ENCODE peak calls at places on chromosomes 4 and X, in eight cellular contexts. D, T, G, X, O, J, L and K are unnamed samples.

GRCh38 chr4:102687982-102688433 is 72.8 kb downstream of the MANBA start:
- DNase-seq in J (no peak), D (no peak), L (no peak), G (peak; percentile 7), X (peak; percentile 15), T (no peak), O (no peak), K (no peak)

GRCh38 chr4:129342820-129343219 is 246.9 kb downstream of the C4orf33 start:
- DNase-seq in X (peak; percentile 67), G (peak; percentile 23), O (no peak), L (no peak), D (peak; percentile 28), J (peak; percentile 78), T (peak; percentile 81), K (peak; percentile 72)

GRCh38 chrX:56783450-56783831 is 54.4 kb downstream of the NBDY start:
- DNase-seq in X (peak; percentile 65), J (no peak), L (peak; percentile 80), D (no peak), T (no peak), O (no peak), G (no peak), K (no peak)

GRCh38 chr4:8135666-8136065 is 22.9 kb downstream of the ABLIM2 start:
- DNase-seq in J (no peak), X (no peak), L (no peak), D (no peak), G (no peak), O (no peak), T (no peak), K (no peak)

GRCh38 chr4:134955059-134955458 is 753.5 kb upstream of the PABPC4L start:
- DNase-seq in L (no peak), T (no peak), X (no peak), J (no peak), D (no peak), O (no peak), G (no peak), K (no peak)

GRCh38 chr4:187618701-187619278 is 376.8 kb upstream of the ZFP42 start:
- DNase-seq in D (peak; percentile 33), T (peak; percentile 36), L (no peak), G (no peak), X (peak; percentile 86), J (peak; percentile 20), O (no peak), K (no peak)

GRCh38 chr4:24477919-24478318 is 106.4 kb downstream of the DHX15 start:
- DNase-seq in X (peak; percentile 89), G (no peak), D (no peak), L (no peak), O (peak; percentile 29), T (peak; percentile 56), J (no peak), K (peak; percentile 66)

GRCh38 chr4:38322709-38323108 is 341.3 kb upstream of the KLF3 start:
- DNase-seq in D (no peak), X (peak; percentile 87), J (peak; percentile 55), T (peak; percentile 80), O (peak; percentile 44), G (peak; percentile 36), L (no peak), K (peak; percentile 75)

GRCh38 chr4:125464146-125464545 is 149.4 kb downstream of the FAT4 start:
- DNase-seq in J (peak; percentile 27), D (no peak), L (no peak), O (no peak), T (peak; percentile 79), G (no peak), X (no peak), K (no peak)

GRCh38 chrX:110173192-110174175 is 144.4 kb downstream of the AMMECR1 start:
- DNase-seq in J (no peak), G (peak; percentile 62), L (no peak), T (no peak), X (peak; percentile 23), D (no peak), O (no peak), K (no peak)

GRCh38 chrX:130974323-130974722 is 71.3 kb upstream of the ENOX2 start:
- DNase-seq in D (peak; percentile 3), O (no peak), T (peak; percentile 13), G (no peak), L (no peak), X (peak; percentile 2), J (no peak), K (peak; percentile 45)

GRCh38 chr4:108425988-108426387 is 194.4 kb upstream of the RPL34 start:
- DNase-seq in O (no peak), D (peak; percentile 49), X (peak; percentile 94), G (no peak), T (peak; percentile 57), L (no peak), J (peak; percentile 40), K (peak; percentile 54)

GRCh38 chrX:45628041-45628440 is 427.4 kb upstream of the DIPK2B start:
- DNase-seq in X (peak; percentile 48), G (no peak), J (no peak), L (no peak), T (peak; percentile 36), D (no peak), O (no peak), K (no peak)

GRCh38 chr4:125317526-125317880 is 2.7 kb downstream of the FAT4 start:
- DNase-seq in D (no peak), X (peak; percentile 54), J (no peak), T (peak; percentile 56), G (peak; percentile 65), L (peak; percentile 60), O (peak; percentile 36), K (no peak)

GRCh38 chr4:122099896-122100295 is 52.2 kb upstream of the BLTP1 start:
- DNase-seq in X (peak; percentile 89), J (no peak), L (no peak), T (peak; percentile 25), G (no peak), D (peak; percentile 7), O (no peak), K (peak; percentile 19)

GRCh38 chr4:140705625-140706275 is 50.4 kb downstream of the TBC1D9 start:
- DNase-seq in T (no peak), L (no peak), D (no peak), O (no peak), G (no peak), J (no peak), X (no peak), K (no peak)

GRCh38 chr4:74531952-74532794 is 87.2 kb downstream of the AREG start:
- DNase-seq in L (no peak), O (no peak), T (peak; percentile 85), X (peak; percentile 87), D (peak; percentile 47), G (peak; percentile 90), J (peak; percentile 84), K (peak; percentile 87)

GRCh38 chrX:13763489-13763888 is 28.9 kb downstream of the OFD1 start:
- DNase-seq in O (no peak), J (no peak), T (no peak), L (no peak), X (no peak), D (no peak), G (no peak), K (no peak)

GRCh38 chrX:39174761-39175417 is 373.6 kb downstream of the MID1IP1 start:
- DNase-seq in T (no peak), O (peak; percentile 48), G (no peak), X (no peak), L (no peak), J (no peak), D (no peak), K (no peak)

GRCh38 chr4:85302193-85302736 is 172.7 kb upstream of the ARHGAP24 start:
- DNase-seq in D (no peak), X (no peak), J (no peak), L (no peak), G (no peak), O (no peak), T (no peak), K (no peak)

GRCh38 chr4:119529788-119530187 is 98.8 kb downstream of the PDE5A start:
- DNase-seq in D (no peak), O (no peak), G (no peak), J (no peak), X (no peak), T (no peak), L (no peak), K (no peak)
- H3K4me3 ChIP-seq in D (no peak overlapping the region), O (no peak overlapping the region), G (no peak overlapping the region), J (no peak overlapping the region), X (no peak overlapping the region), T (no peak overlapping the region), L (no peak overlapping the region), K (no peak overlapping the region)

DNA sequence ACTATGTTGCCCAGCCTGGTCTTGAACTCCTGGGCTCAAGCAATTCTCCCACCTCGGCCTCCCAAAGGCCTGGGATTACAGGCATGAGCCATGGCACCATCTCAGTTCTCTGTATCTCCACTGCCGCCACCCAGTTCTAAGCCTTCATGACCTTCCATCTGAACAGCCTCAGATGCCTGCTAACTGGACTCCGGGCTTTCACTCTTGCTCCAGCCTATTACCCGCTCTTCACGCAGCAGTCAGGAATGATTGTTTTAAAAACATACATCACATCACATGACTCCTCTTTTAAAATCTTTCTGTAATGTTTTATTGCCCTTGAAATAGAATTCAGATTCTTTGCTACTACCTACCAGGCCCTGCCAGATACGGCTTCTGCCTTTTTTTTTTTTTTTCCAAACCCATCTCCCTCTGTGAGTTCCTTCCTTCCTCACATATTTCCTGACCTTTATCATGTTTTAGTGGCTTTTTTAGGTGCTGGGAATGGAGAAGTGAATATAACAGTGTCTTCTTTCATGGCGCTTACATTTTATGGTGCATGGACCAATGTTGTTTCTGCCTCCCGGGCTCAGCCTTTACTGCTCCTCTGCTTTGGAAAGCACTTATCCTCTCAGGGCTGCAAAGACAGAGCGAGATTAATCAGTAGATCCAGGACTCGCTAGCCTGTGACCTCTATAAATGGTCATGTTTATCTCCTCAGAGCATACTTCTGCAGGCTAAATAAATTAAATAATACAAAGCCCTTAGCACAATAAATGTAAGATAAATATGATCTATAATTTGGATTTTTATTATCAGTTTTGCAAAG is 58.0 kb downstream of the FBXO8 start:
- DNase-seq in L (no peak), O (no peak), J (no peak), G (no peak), T (no peak), D (no peak), X (no peak), K (no peak)
- H3K4me3 ChIP-seq in L (no peak overlapping the region), O (no peak overlapping the region), J (no peak overlapping the region), G (no peak overlapping the region), T (no peak overlapping the region), D (no peak overlapping the region), X (no peak overlapping the region), K (no peak overlapping the region)

GRCh38 chrX:154751121-154751668 is 318 bp upstream of the GAB3 start:
- DNase-seq in D (no peak), O (peak; percentile 32), J (no peak), X (no peak), G (no peak), T (no peak), L (no peak), K (no peak)
- H3K4me3 ChIP-seq in D (peak overlapping the region; percentile 47), O (no peak overlapping the region), J (no peak overlapping the region), X (peak overlapping the region; percentile 82), G (peak overlapping the region; percentile 67), T (no peak overlapping the region), L (no peak overlapping the region), K (peak overlapping the region; percentile 51)

DNA sequence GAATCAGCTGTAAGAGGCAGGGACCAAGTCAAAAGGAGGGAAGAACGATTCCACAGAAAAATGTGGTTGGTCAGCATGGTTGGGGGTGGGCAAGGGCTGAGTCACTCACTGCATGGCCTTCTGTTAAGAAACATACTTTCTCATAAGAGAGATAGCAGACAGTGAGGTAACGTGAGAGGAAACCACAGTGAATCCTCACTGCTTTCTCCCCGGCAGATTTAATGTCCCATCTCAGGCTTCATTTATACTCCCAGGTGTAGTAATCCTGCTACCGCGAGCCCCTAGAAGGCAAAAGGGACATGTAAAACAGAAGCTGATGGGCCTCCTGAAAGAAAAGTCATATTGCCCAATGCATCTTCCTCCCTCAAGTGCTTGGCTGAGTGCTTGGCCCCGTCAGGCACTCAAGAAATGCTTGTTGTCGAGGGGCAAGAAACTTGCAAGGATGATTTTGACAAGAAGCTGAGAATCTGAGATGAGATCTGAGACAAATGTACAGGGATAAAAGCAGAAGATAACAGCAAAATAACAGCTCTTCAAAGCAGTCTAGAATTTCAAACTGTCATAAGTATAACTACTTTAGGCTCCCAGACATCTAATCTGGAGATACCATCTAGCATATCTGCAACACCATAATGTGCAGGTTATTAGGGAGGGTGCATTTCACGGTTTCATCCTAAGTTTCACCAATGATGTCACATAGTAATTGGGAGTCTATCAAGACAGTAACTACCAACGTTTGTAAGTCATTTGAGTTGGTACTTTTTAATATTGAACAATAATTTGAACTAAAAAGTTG is 40.2 kb downstream of the SH3KBP1 start:
- DNase-seq in O (no peak), T (peak; percentile 85), X (peak; percentile 89), D (peak; percentile 61), J (peak; percentile 65), G (peak; percentile 39), L (no peak), K (peak; percentile 73)
- H3K4me3 ChIP-seq in O (no peak overlapping the region), T (peak overlapping the region; percentile 13), X (no peak overlapping the region), D (no peak overlapping the region), J (no peak overlapping the region), G (no peak overlapping the region), L (no peak overlapping the region), K (no peak overlapping the region)